ENCODE peak calls at places on chromosomes 13 and 19, in six cellular contexts. One of them, this sample, is unnamed.

GRCh38 chr13:50094615-50095293 is 79.5 kb downstream of the KCNRG start:
- DNase-seq in cardiac fibroblast: peak
- DNase-seq in AG09319: no peak
- DNase-seq in activated naive CD4-positive, alpha-beta T cell: no peak
- DNase-seq in NCI-H345: no peak
- DNase-seq in activated CD8-positive, alpha-beta memory T cell treated with anti-CD3 and anti-CD28 coated beads for 24 hours: no peak
- DNase-seq in this sample: no peak

GRCh38 chr13:110421696-110422395 is 114.8 kb downstream of the COL4A2 start:
- DNase-seq in cardiac fibroblast: peak
- DNase-seq in AG09319: no peak
- DNase-seq in activated naive CD4-positive, alpha-beta T cell: no peak
- DNase-seq in NCI-H345: no peak
- DNase-seq in activated CD8-positive, alpha-beta memory T cell treated with anti-CD3 and anti-CD28 coated beads for 24 hours: no peak
- DNase-seq in this sample: peak

GRCh38 chr19:17579523-17580244 is 24.2 kb downstream of the COLGALT1 start:
- DNase-seq in cardiac fibroblast: peak
- DNase-seq in AG09319: no peak
- DNase-seq in activated naive CD4-positive, alpha-beta T cell: no peak
- DNase-seq in NCI-H345: no peak
- DNase-seq in activated CD8-positive, alpha-beta memory T cell treated with anti-CD3 and anti-CD28 coated beads for 24 hours: peak
- DNase-seq in this sample: no peak

GRCh38 chr13:113458218-113459065 is 5.2 kb upstream of the ADPRHL1 start:
- DNase-seq in cardiac fibroblast: no peak
- DNase-seq in AG09319: no peak
- DNase-seq in activated naive CD4-positive, alpha-beta T cell: no peak
- DNase-seq in NCI-H345: peak
- DNase-seq in activated CD8-positive, alpha-beta memory T cell treated with anti-CD3 and anti-CD28 coated beads for 24 hours: no peak
- DNase-seq in this sample: peak

GRCh38 chr19:38837304-38837626 is 5.7 kb upstream of the ECH1 start:
- DNase-seq in cardiac fibroblast: no peak
- DNase-seq in AG09319: no peak
- DNase-seq in activated naive CD4-positive, alpha-beta T cell: no peak
- DNase-seq in NCI-H345: no peak
- DNase-seq in activated CD8-positive, alpha-beta memory T cell treated with anti-CD3 and anti-CD28 coated beads for 24 hours: no peak
- DNase-seq in this sample: no peak

GRCh38 chr13:112972258-112972657 is 3.2 kb downstream of the MCF2L start:
- DNase-seq in cardiac fibroblast: no peak
- DNase-seq in AG09319: no peak
- DNase-seq in activated naive CD4-positive, alpha-beta T cell: no peak
- DNase-seq in NCI-H345: no peak
- DNase-seq in activated CD8-positive, alpha-beta memory T cell treated with anti-CD3 and anti-CD28 coated beads for 24 hours: no peak
- DNase-seq in this sample: no peak

GRCh38 chr13:79810671-79811070 is 329.7 kb downstream of the NDFIP2 start:
- DNase-seq in cardiac fibroblast: peak
- DNase-seq in AG09319: no peak
- DNase-seq in activated naive CD4-positive, alpha-beta T cell: no peak
- DNase-seq in NCI-H345: no peak
- DNase-seq in activated CD8-positive, alpha-beta memory T cell treated with anti-CD3 and anti-CD28 coated beads for 24 hours: no peak
- DNase-seq in this sample: no peak

GRCh38 chr19:19308373-19308772 is 11.9 kb downstream of the SUGP1 start:
- DNase-seq in cardiac fibroblast: no peak
- DNase-seq in AG09319: no peak
- DNase-seq in activated naive CD4-positive, alpha-beta T cell: no peak
- DNase-seq in NCI-H345: no peak
- DNase-seq in activated CD8-positive, alpha-beta memory T cell treated with anti-CD3 and anti-CD28 coated beads for 24 hours: no peak
- DNase-seq in this sample: no peak

GRCh38 chr19:56917998-56918397 is 77.5 kb upstream of the PEG3 start:
- DNase-seq in cardiac fibroblast: no peak
- DNase-seq in AG09319: no peak
- DNase-seq in activated naive CD4-positive, alpha-beta T cell: no peak
- DNase-seq in NCI-H345: no peak
- DNase-seq in activated CD8-positive, alpha-beta memory T cell treated with anti-CD3 and anti-CD28 coated beads for 24 hours: no peak
- DNase-seq in this sample: no peak

GRCh38 chr13:102915393-102915792 is 69.6 kb downstream of the ERCC5 start:
- DNase-seq in cardiac fibroblast: no peak
- DNase-seq in AG09319: no peak
- DNase-seq in activated naive CD4-positive, alpha-beta T cell: no peak
- DNase-seq in NCI-H345: no peak
- DNase-seq in activated CD8-positive, alpha-beta memory T cell treated with anti-CD3 and anti-CD28 coated beads for 24 hours: no peak
- DNase-seq in this sample: no peak

GRCh38 chr13:70088926-70089325 is 18.7 kb upstream of the ATXN8OS start:
- DNase-seq in cardiac fibroblast: no peak
- DNase-seq in AG09319: no peak
- DNase-seq in activated naive CD4-positive, alpha-beta T cell: no peak
- DNase-seq in NCI-H345: no peak
- DNase-seq in activated CD8-positive, alpha-beta memory T cell treated with anti-CD3 and anti-CD28 coated beads for 24 hours: no peak
- DNase-seq in this sample: no peak

GRCh38 chr13:98921786-98922185 is 56.1 kb downstream of the DOCK9 start:
- DNase-seq in cardiac fibroblast: no peak
- DNase-seq in AG09319: no peak
- DNase-seq in activated naive CD4-positive, alpha-beta T cell: no peak
- DNase-seq in NCI-H345: no peak
- DNase-seq in activated CD8-positive, alpha-beta memory T cell treated with anti-CD3 and anti-CD28 coated beads for 24 hours: no peak
- DNase-seq in this sample: no peak

GRCh38 chr13:28327761-28328607 is 166.9 kb downstream of the FLT1 start:
- DNase-seq in cardiac fibroblast: peak
- DNase-seq in AG09319: no peak
- DNase-seq in activated naive CD4-positive, alpha-beta T cell: no peak
- DNase-seq in NCI-H345: no peak
- DNase-seq in activated CD8-positive, alpha-beta memory T cell treated with anti-CD3 and anti-CD28 coated beads for 24 hours: no peak
- DNase-seq in this sample: no peak

GRCh38 chr19:51020988-51021651 is 1.6 kb upstream of the KLK10 start:
- DNase-seq in cardiac fibroblast: peak
- DNase-seq in AG09319: no peak
- DNase-seq in activated naive CD4-positive, alpha-beta T cell: no peak
- DNase-seq in NCI-H345: peak
- DNase-seq in activated CD8-positive, alpha-beta memory T cell treated with anti-CD3 and anti-CD28 coated beads for 24 hours: no peak
- DNase-seq in this sample: no peak

GRCh38 chr19:11046608-11047354 is 42.5 kb upstream of the LDLR start:
- DNase-seq in cardiac fibroblast: no peak
- DNase-seq in AG09319: no peak
- DNase-seq in activated naive CD4-positive, alpha-beta T cell: no peak
- DNase-seq in NCI-H345: no peak
- DNase-seq in activated CD8-positive, alpha-beta memory T cell treated with anti-CD3 and anti-CD28 coated beads for 24 hours: no peak
- DNase-seq in this sample: no peak

GRCh38 chr13:113547248-113547971 is 37.1 kb upstream of the TFDP1 start:
- DNase-seq in cardiac fibroblast: peak
- DNase-seq in AG09319: no peak
- DNase-seq in activated naive CD4-positive, alpha-beta T cell: no peak
- DNase-seq in NCI-H345: no peak
- DNase-seq in activated CD8-positive, alpha-beta memory T cell treated with anti-CD3 and anti-CD28 coated beads for 24 hours: peak
- DNase-seq in this sample: no peak

GRCh38 chr13:101152184-101152583 is 264.1 kb downstream of the NALCN start:
- DNase-seq in cardiac fibroblast: no peak
- DNase-seq in AG09319: no peak
- DNase-seq in activated naive CD4-positive, alpha-beta T cell: no peak
- DNase-seq in NCI-H345: peak
- DNase-seq in activated CD8-positive, alpha-beta memory T cell treated with anti-CD3 and anti-CD28 coated beads for 24 hours: no peak
- DNase-seq in this sample: no peak

GRCh38 chr13:50484472-50485113 is 358.9 kb downstream of the DLEU7 start:
- DNase-seq in cardiac fibroblast: peak
- DNase-seq in AG09319: no peak
- DNase-seq in activated naive CD4-positive, alpha-beta T cell: no peak
- DNase-seq in NCI-H345: no peak
- DNase-seq in activated CD8-positive, alpha-beta memory T cell treated with anti-CD3 and anti-CD28 coated beads for 24 hours: no peak
- DNase-seq in this sample: no peak

GRCh38 chr19:10105241-10106099 is 692 bp upstream of the PPAN start:
- DNase-seq in cardiac fibroblast: no peak
- DNase-seq in AG09319: no peak
- DNase-seq in activated naive CD4-positive, alpha-beta T cell: no peak
- DNase-seq in NCI-H345: no peak
- DNase-seq in activated CD8-positive, alpha-beta memory T cell treated with anti-CD3 and anti-CD28 coated beads for 24 hours: no peak
- DNase-seq in this sample: no peak

GRCh38 chr19:49823472-49823871 is 5.4 kb downstream of the MED25 start:
- DNase-seq in cardiac fibroblast: no peak
- DNase-seq in AG09319: no peak
- DNase-seq in activated naive CD4-positive, alpha-beta T cell: no peak
- DNase-seq in NCI-H345: peak
- DNase-seq in activated CD8-positive, alpha-beta memory T cell treated with anti-CD3 and anti-CD28 coated beads for 24 hours: no peak
- DNase-seq in this sample: no peak